ENCODE peak calls at places on chromosomes 5 and 9, in nine cellular contexts. One of them, this sample, is unnamed.

GRCh38 chr5:65611524-65611923 is 12.6 kb downstream of the TRIM23 start:
- DNase-seq in ovary: no peak
- DNase-seq in endothelial cell of umbilical vein: no peak
- DNase-seq in hepatocyte: peak; percentile 81
- DNase-seq in tibial artery: no peak
- DNase-seq in naive thymus-derived CD4-positive, alpha-beta T cell: no peak
- DNase-seq in RWPE1: peak; percentile 23
- DNase-seq in stomach: no peak
- DNase-seq in ascending aorta: no peak
- DNase-seq in this sample: no peak

GRCh38 chr5:90182726-90183125 is 226.8 kb downstream of the CETN3 start:
- DNase-seq in ovary: no peak
- DNase-seq in endothelial cell of umbilical vein: no peak
- DNase-seq in hepatocyte: no peak
- DNase-seq in tibial artery: no peak
- DNase-seq in naive thymus-derived CD4-positive, alpha-beta T cell: no peak
- DNase-seq in RWPE1: peak; percentile 32
- DNase-seq in stomach: no peak
- DNase-seq in ascending aorta: no peak
- DNase-seq in this sample: no peak

GRCh38 chr5:568061-568781 is 43.9 kb upstream of the CEP72 start:
- DNase-seq in ovary: no peak
- DNase-seq in endothelial cell of umbilical vein: no peak
- DNase-seq in hepatocyte: no peak
- DNase-seq in tibial artery: no peak
- DNase-seq in naive thymus-derived CD4-positive, alpha-beta T cell: no peak
- DNase-seq in RWPE1: no peak
- DNase-seq in stomach: no peak
- DNase-seq in ascending aorta: no peak
- DNase-seq in this sample: no peak

GRCh38 chr5:166493627-166494026 is 1797.8 kb upstream of the WWC1 start:
- DNase-seq in ovary: no peak
- DNase-seq in endothelial cell of umbilical vein: no peak
- DNase-seq in hepatocyte: peak; percentile 34
- DNase-seq in tibial artery: no peak
- DNase-seq in naive thymus-derived CD4-positive, alpha-beta T cell: no peak
- DNase-seq in RWPE1: no peak
- DNase-seq in stomach: no peak
- DNase-seq in ascending aorta: no peak
- DNase-seq in this sample: no peak

GRCh38 chr9:7871977-7872730 is 72.6 kb upstream of the DMAC1 start:
- DNase-seq in ovary: no peak
- DNase-seq in endothelial cell of umbilical vein: no peak
- DNase-seq in hepatocyte: no peak
- DNase-seq in tibial artery: no peak
- DNase-seq in naive thymus-derived CD4-positive, alpha-beta T cell: no peak
- DNase-seq in RWPE1: no peak
- DNase-seq in stomach: no peak
- DNase-seq in ascending aorta: no peak
- DNase-seq in this sample: no peak

GRCh38 chr9:135741276-135742219 is 39.6 kb downstream of the KCNT1 start:
- DNase-seq in ovary: no peak
- DNase-seq in endothelial cell of umbilical vein: no peak
- DNase-seq in hepatocyte: no peak
- DNase-seq in tibial artery: no peak
- DNase-seq in naive thymus-derived CD4-positive, alpha-beta T cell: no peak
- DNase-seq in RWPE1: no peak
- DNase-seq in stomach: no peak
- DNase-seq in ascending aorta: no peak
- DNase-seq in this sample: no peak

GRCh38 chr5:170693701-170694100 is 89.8 kb upstream of the GABRP start:
- DNase-seq in ovary: no peak
- DNase-seq in endothelial cell of umbilical vein: no peak
- DNase-seq in hepatocyte: no peak
- DNase-seq in tibial artery: no peak
- DNase-seq in naive thymus-derived CD4-positive, alpha-beta T cell: no peak
- DNase-seq in RWPE1: no peak
- DNase-seq in stomach: no peak
- DNase-seq in ascending aorta: no peak
- DNase-seq in this sample: no peak

GRCh38 chr5:132074772-132075718 is 1.5 kb downstream of the CSF2 start:
- DNase-seq in ovary: no peak
- DNase-seq in endothelial cell of umbilical vein: no peak
- DNase-seq in hepatocyte: no peak
- DNase-seq in tibial artery: no peak
- DNase-seq in naive thymus-derived CD4-positive, alpha-beta T cell: no peak
- DNase-seq in RWPE1: no peak
- DNase-seq in stomach: no peak
- DNase-seq in ascending aorta: no peak
- DNase-seq in this sample: no peak

GRCh38 chr5:135126688-135127603 is 92.9 kb upstream of the PITX1 start:
- DNase-seq in ovary: no peak
- DNase-seq in endothelial cell of umbilical vein: no peak
- DNase-seq in hepatocyte: no peak
- DNase-seq in tibial artery: no peak
- DNase-seq in naive thymus-derived CD4-positive, alpha-beta T cell: no peak
- DNase-seq in RWPE1: no peak
- DNase-seq in stomach: peak; percentile 38
- DNase-seq in ascending aorta: no peak
- DNase-seq in this sample: no peak

GRCh38 chr9:137252555-137253506 is 1.7 kb downstream of the STPG3 start:
- DNase-seq in ovary: no peak
- DNase-seq in endothelial cell of umbilical vein: no peak
- DNase-seq in hepatocyte: peak; percentile 68
- DNase-seq in tibial artery: no peak
- DNase-seq in naive thymus-derived CD4-positive, alpha-beta T cell: no peak
- DNase-seq in RWPE1: no peak
- DNase-seq in stomach: no peak
- DNase-seq in ascending aorta: no peak
- DNase-seq in this sample: no peak

GRCh38 chr5:77773734-77774280 is 2.3 kb downstream of the TBCA start:
- DNase-seq in ovary: no peak
- DNase-seq in endothelial cell of umbilical vein: no peak
- DNase-seq in hepatocyte: no peak
- DNase-seq in tibial artery: no peak
- DNase-seq in naive thymus-derived CD4-positive, alpha-beta T cell: no peak
- DNase-seq in RWPE1: no peak
- DNase-seq in stomach: no peak
- DNase-seq in ascending aorta: no peak
- DNase-seq in this sample: no peak

GRCh38 chr5:77775773-77776605 is at the start of gene TBCA:
- DNase-seq in ovary: peak; percentile 92
- DNase-seq in endothelial cell of umbilical vein: peak; percentile 96
- DNase-seq in hepatocyte: peak; percentile 96
- DNase-seq in tibial artery: peak; percentile 93
- DNase-seq in naive thymus-derived CD4-positive, alpha-beta T cell: peak; percentile 91
- DNase-seq in RWPE1: peak; percentile 90
- DNase-seq in stomach: peak; percentile 88
- DNase-seq in ascending aorta: peak; percentile 92
- DNase-seq in this sample: peak; percentile 96

GRCh38 chr5:77776606-77777206 is 567 bp upstream of the TBCA start:
- DNase-seq in ovary: no peak
- DNase-seq in endothelial cell of umbilical vein: no peak
- DNase-seq in hepatocyte: no peak
- DNase-seq in tibial artery: no peak
- DNase-seq in naive thymus-derived CD4-positive, alpha-beta T cell: no peak
- DNase-seq in RWPE1: no peak
- DNase-seq in stomach: no peak
- DNase-seq in ascending aorta: no peak
- DNase-seq in this sample: no peak

GRCh38 chr5:77777281-77777892 is 1.2 kb upstream of the TBCA start:
- DNase-seq in ovary: no peak
- DNase-seq in endothelial cell of umbilical vein: no peak
- DNase-seq in hepatocyte: peak; percentile 69
- DNase-seq in tibial artery: no peak
- DNase-seq in naive thymus-derived CD4-positive, alpha-beta T cell: no peak
- DNase-seq in RWPE1: peak; percentile 45
- DNase-seq in stomach: no peak
- DNase-seq in ascending aorta: no peak
- DNase-seq in this sample: peak; percentile 40

DNA sequence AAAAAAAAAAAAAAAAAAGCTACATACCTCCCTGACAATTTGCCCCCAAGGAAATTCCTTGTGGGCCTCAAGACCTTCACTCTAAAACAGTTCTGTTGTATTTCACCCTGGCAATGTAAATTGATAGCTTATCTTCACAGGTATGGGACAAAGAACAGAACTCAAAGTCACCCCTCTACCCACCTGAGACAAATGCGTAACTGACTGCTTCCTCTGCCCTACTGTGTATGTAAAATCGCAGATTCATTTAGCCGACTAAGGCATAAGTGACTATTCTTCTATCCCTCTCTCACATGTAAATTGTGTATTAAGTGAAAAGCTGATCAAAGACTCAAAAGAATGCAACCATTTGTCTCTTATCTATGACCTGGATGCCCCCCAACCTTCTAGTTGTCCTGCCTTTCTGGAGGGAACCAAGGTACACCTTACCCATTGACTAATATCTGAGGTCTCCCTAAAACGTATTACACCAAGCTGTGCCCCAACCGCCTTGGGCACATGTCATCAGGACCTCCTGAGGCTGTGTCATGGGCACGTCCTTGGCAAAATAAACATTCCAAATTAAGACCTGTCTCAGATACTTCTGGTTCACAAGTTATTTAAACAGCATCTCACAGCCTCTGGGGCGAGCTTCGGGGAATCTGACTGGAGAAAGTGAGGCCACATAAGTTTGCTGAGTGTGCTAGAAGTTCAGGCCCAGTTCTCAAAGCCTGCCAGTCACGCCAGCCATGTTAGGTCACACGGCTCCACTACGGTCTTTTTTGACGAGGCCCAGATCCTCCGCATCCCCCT is 962 bp downstream of the TBCA start:
- DNase-seq in ovary: no peak
- DNase-seq in endothelial cell of umbilical vein: no peak
- DNase-seq in hepatocyte: no peak
- DNase-seq in tibial artery: no peak
- DNase-seq in naive thymus-derived CD4-positive, alpha-beta T cell: no peak
- DNase-seq in RWPE1: peak; percentile 29
- DNase-seq in stomach: no peak
- DNase-seq in ascending aorta: no peak
- DNase-seq in this sample: no peak
- H3K27ac ChIP-seq in ovary: peak overlapping the region; percentile 80
- H3K27ac ChIP-seq in endothelial cell of umbilical vein: peak overlapping the region; percentile 93
- H3K27ac ChIP-seq in hepatocyte: peak overlapping the region; percentile 100
- H3K27ac ChIP-seq in tibial artery: peak overlapping the region; percentile 97
- H3K27ac ChIP-seq in naive thymus-derived CD4-positive, alpha-beta T cell: peak overlapping the region; percentile 97
- H3K27ac ChIP-seq in RWPE1: peak overlapping the region; percentile 87
- H3K27ac ChIP-seq in stomach: peak overlapping the region; percentile 99
- H3K27ac ChIP-seq in ascending aorta: peak overlapping the region; percentile 96
- H3K27ac ChIP-seq in this sample: peak overlapping the region; percentile 93

GRCh38 chr9:37990404-37991015 is 78.5 kb downstream of the SHB start:
- DNase-seq in ovary: no peak
- DNase-seq in endothelial cell of umbilical vein: no peak
- DNase-seq in hepatocyte: no peak
- DNase-seq in tibial artery: no peak
- DNase-seq in naive thymus-derived CD4-positive, alpha-beta T cell: no peak
- DNase-seq in RWPE1: no peak
- DNase-seq in stomach: no peak
- DNase-seq in ascending aorta: no peak
- DNase-seq in this sample: no peak

GRCh38 chr9:37995348-37995737 is 73.7 kb downstream of the SHB start:
- DNase-seq in ovary: no peak
- DNase-seq in endothelial cell of umbilical vein: no peak
- DNase-seq in hepatocyte: no peak
- DNase-seq in tibial artery: peak; percentile 56
- DNase-seq in naive thymus-derived CD4-positive, alpha-beta T cell: no peak
- DNase-seq in RWPE1: no peak
- DNase-seq in stomach: no peak
- DNase-seq in ascending aorta: no peak
- DNase-seq in this sample: no peak

GRCh38 chr9:37989632-37990155 is 79.3 kb downstream of the SHB start:
- DNase-seq in ovary: no peak
- DNase-seq in endothelial cell of umbilical vein: peak; percentile 29
- DNase-seq in hepatocyte: no peak
- DNase-seq in tibial artery: no peak
- DNase-seq in naive thymus-derived CD4-positive, alpha-beta T cell: no peak
- DNase-seq in RWPE1: no peak
- DNase-seq in stomach: no peak
- DNase-seq in ascending aorta: no peak
- DNase-seq in this sample: no peak

GRCh38 chr9:37994639-37995347 is 74.2 kb downstream of the SHB start:
- DNase-seq in ovary: no peak
- DNase-seq in endothelial cell of umbilical vein: peak; percentile 27
- DNase-seq in hepatocyte: peak; percentile 24
- DNase-seq in tibial artery: peak; percentile 88
- DNase-seq in naive thymus-derived CD4-positive, alpha-beta T cell: no peak
- DNase-seq in RWPE1: peak; percentile 70
- DNase-seq in stomach: peak; percentile 40
- DNase-seq in ascending aorta: peak; percentile 80
- DNase-seq in this sample: peak; percentile 98

DNA sequence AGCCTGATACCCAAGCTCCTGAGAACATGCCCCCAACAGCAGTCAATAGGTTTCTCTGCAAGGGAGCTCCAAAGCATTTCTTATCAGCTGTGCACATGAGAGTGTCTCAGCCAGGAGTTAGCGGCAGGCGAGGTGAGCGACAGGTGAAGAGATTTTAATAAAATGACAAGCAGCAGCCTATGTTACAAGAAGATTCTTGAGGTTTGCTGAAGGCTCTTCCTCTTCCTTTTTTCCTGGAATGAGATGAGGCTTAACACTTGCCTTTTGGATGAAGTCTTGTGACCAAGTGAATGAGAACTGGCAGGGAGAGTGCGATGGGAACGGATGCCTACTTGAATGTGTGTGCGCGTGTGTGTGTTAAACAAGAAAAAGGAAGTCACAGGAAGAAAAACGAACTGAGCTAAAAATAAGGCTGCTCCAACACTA is 76.1 kb downstream of the SHB start:
- DNase-seq in ovary: no peak
- DNase-seq in endothelial cell of umbilical vein: peak; percentile 80
- DNase-seq in hepatocyte: no peak
- DNase-seq in tibial artery: no peak
- DNase-seq in naive thymus-derived CD4-positive, alpha-beta T cell: no peak
- DNase-seq in RWPE1: no peak
- DNase-seq in stomach: no peak
- DNase-seq in ascending aorta: no peak
- DNase-seq in this sample: no peak
- H3K27ac ChIP-seq in ovary: no peak overlapping the region
- H3K27ac ChIP-seq in endothelial cell of umbilical vein: no peak overlapping the region
- H3K27ac ChIP-seq in hepatocyte: no peak overlapping the region
- H3K27ac ChIP-seq in tibial artery: no peak overlapping the region
- H3K27ac ChIP-seq in naive thymus-derived CD4-positive, alpha-beta T cell: no peak overlapping the region
- H3K27ac ChIP-seq in RWPE1: no peak overlapping the region
- H3K27ac ChIP-seq in stomach: peak overlapping the region; percentile 7
- H3K27ac ChIP-seq in ascending aorta: no peak overlapping the region
- H3K27ac ChIP-seq in this sample: no peak overlapping the region

GRCh38 chr5:173324115-173325001 is 3.9 kb downstream of the STC2 start:
- DNase-seq in ovary: peak; percentile 91
- DNase-seq in endothelial cell of umbilical vein: peak; percentile 42
- DNase-seq in hepatocyte: peak; percentile 89
- DNase-seq in tibial artery: peak; percentile 91
- DNase-seq in naive thymus-derived CD4-positive, alpha-beta T cell: no peak
- DNase-seq in RWPE1: no peak
- DNase-seq in stomach: peak; percentile 76
- DNase-seq in ascending aorta: peak; percentile 79
- DNase-seq in this sample: no peak
- H3K27ac ChIP-seq in ovary: no peak overlapping the region
- H3K27ac ChIP-seq in endothelial cell of umbilical vein: peak overlapping the region; percentile 87
- H3K27ac ChIP-seq in hepatocyte: peak overlapping the region; percentile 72
- H3K27ac ChIP-seq in tibial artery: peak overlapping the region; percentile 29
- H3K27ac ChIP-seq in naive thymus-derived CD4-positive, alpha-beta T cell: no peak overlapping the region
- H3K27ac ChIP-seq in RWPE1: peak overlapping the region; percentile 2
- H3K27ac ChIP-seq in stomach: peak overlapping the region; percentile 63
- H3K27ac ChIP-seq in ascending aorta: peak overlapping the region; percentile 32
- H3K27ac ChIP-seq in this sample: no peak overlapping the region

GRCh38 chr9:89666364-89666763 is 61.6 kb downstream of the GADD45G start:
- DNase-seq in ovary: no peak
- DNase-seq in endothelial cell of umbilical vein: no peak
- DNase-seq in hepatocyte: no peak
- DNase-seq in tibial artery: no peak
- DNase-seq in naive thymus-derived CD4-positive, alpha-beta T cell: no peak
- DNase-seq in RWPE1: no peak
- DNase-seq in stomach: no peak
- DNase-seq in ascending aorta: no peak
- DNase-seq in this sample: no peak
- H3K27ac ChIP-seq in ovary: no peak overlapping the region
- H3K27ac ChIP-seq in endothelial cell of umbilical vein: no peak overlapping the region
- H3K27ac ChIP-seq in hepatocyte: no peak overlapping the region
- H3K27ac ChIP-seq in tibial artery: no peak overlapping the region
- H3K27ac ChIP-seq in naive thymus-derived CD4-positive, alpha-beta T cell: no peak overlapping the region
- H3K27ac ChIP-seq in RWPE1: no peak overlapping the region
- H3K27ac ChIP-seq in stomach: peak overlapping the region; percentile 80
- H3K27ac ChIP-seq in ascending aorta: no peak overlapping the region
- H3K27ac ChIP-seq in this sample: no peak overlapping the region